ENCODE peak calls at places on chromosomes 2 and 18, in nine cellular contexts. One of them, this sample, is unnamed.
A peak's percentile ranks its signal among the peaks of the same experiment; 100 is the strongest.

GRCh38 chr2:2243666-2244065 is 87.4 kb downstream of the MYT1L start:
- DNase-seq in ovary: no peak
- DNase-seq in stomach: no peak
- DNase-seq in spleen: no peak
- DNase-seq in PC-3: no peak
- DNase-seq in kidney epithelial cell: no peak
- DNase-seq in tibial nerve: no peak
- DNase-seq in heart left ventricle: no peak
- DNase-seq in fibroblast of lung: no peak
- DNase-seq in this sample: no peak

GRCh38 chr2:19764998-19765397 is 136.8 kb downstream of the TTC32 start:
- DNase-seq in ovary: no peak
- DNase-seq in stomach: no peak
- DNase-seq in spleen: no peak
- DNase-seq in PC-3: no peak
- DNase-seq in kidney epithelial cell: no peak
- DNase-seq in tibial nerve: no peak
- DNase-seq in heart left ventricle: no peak
- DNase-seq in fibroblast of lung: peak; percentile 35
- DNase-seq in this sample: no peak

GRCh38 chr2:26672112-26672817 is 20.3 kb upstream of the KCNK3 start:
- DNase-seq in ovary: no peak
- DNase-seq in stomach: no peak
- DNase-seq in spleen: peak; percentile 21
- DNase-seq in PC-3: no peak
- DNase-seq in kidney epithelial cell: no peak
- DNase-seq in tibial nerve: no peak
- DNase-seq in heart left ventricle: no peak
- DNase-seq in fibroblast of lung: no peak
- DNase-seq in this sample: no peak

GRCh38 chr2:9140570-9141378 is 65.8 kb upstream of the ASAP2 start:
- DNase-seq in ovary: no peak
- DNase-seq in stomach: no peak
- DNase-seq in spleen: peak; percentile 51
- DNase-seq in PC-3: no peak
- DNase-seq in kidney epithelial cell: no peak
- DNase-seq in tibial nerve: no peak
- DNase-seq in heart left ventricle: no peak
- DNase-seq in fibroblast of lung: peak; percentile 56
- DNase-seq in this sample: no peak

GRCh38 chr2:98880266-98881152 is 55.5 kb downstream of the CRACDL start:
- DNase-seq in ovary: no peak
- DNase-seq in stomach: no peak
- DNase-seq in spleen: no peak
- DNase-seq in PC-3: no peak
- DNase-seq in kidney epithelial cell: no peak
- DNase-seq in tibial nerve: peak; percentile 3
- DNase-seq in heart left ventricle: no peak
- DNase-seq in fibroblast of lung: no peak
- DNase-seq in this sample: no peak

GRCh38 chr2:50722828-50723227 is 309.1 kb downstream of the NRXN1 start:
- DNase-seq in ovary: no peak
- DNase-seq in stomach: no peak
- DNase-seq in spleen: no peak
- DNase-seq in PC-3: no peak
- DNase-seq in kidney epithelial cell: no peak
- DNase-seq in tibial nerve: no peak
- DNase-seq in heart left ventricle: no peak
- DNase-seq in fibroblast of lung: peak; percentile 25
- DNase-seq in this sample: no peak

GRCh38 chr18:67742954-67743353 is 226.4 kb upstream of the DSEL start:
- DNase-seq in ovary: no peak
- DNase-seq in stomach: no peak
- DNase-seq in spleen: no peak
- DNase-seq in PC-3: no peak
- DNase-seq in kidney epithelial cell: no peak
- DNase-seq in tibial nerve: no peak
- DNase-seq in heart left ventricle: no peak
- DNase-seq in fibroblast of lung: no peak
- DNase-seq in this sample: no peak

GRCh38 chr2:26578581-26578980 is 62.6 kb downstream of the CIB4 start:
- DNase-seq in ovary: no peak
- DNase-seq in stomach: no peak
- DNase-seq in spleen: peak; percentile 20
- DNase-seq in PC-3: no peak
- DNase-seq in kidney epithelial cell: no peak
- DNase-seq in tibial nerve: no peak
- DNase-seq in heart left ventricle: no peak
- DNase-seq in fibroblast of lung: no peak
- DNase-seq in this sample: no peak

GRCh38 chr2:120486946-120487345 is 141.0 kb downstream of the INHBB start:
- DNase-seq in ovary: no peak
- DNase-seq in stomach: no peak
- DNase-seq in spleen: peak; percentile 28
- DNase-seq in PC-3: peak; percentile 64
- DNase-seq in kidney epithelial cell: peak; percentile 9
- DNase-seq in tibial nerve: no peak
- DNase-seq in heart left ventricle: no peak
- DNase-seq in fibroblast of lung: no peak
- DNase-seq in this sample: peak; percentile 21

GRCh38 chr18:50009772-50010171 is 185.2 kb downstream of the MYO5B start:
- DNase-seq in ovary: no peak
- DNase-seq in stomach: peak; percentile 65
- DNase-seq in spleen: no peak
- DNase-seq in PC-3: peak; percentile 47
- DNase-seq in kidney epithelial cell: no peak
- DNase-seq in tibial nerve: no peak
- DNase-seq in heart left ventricle: no peak
- DNase-seq in fibroblast of lung: peak; percentile 3
- DNase-seq in this sample: peak; percentile 48

GRCh38 chr2:106296182-106296815 is 102.2 kb upstream of the UXS1 start:
- DNase-seq in ovary: no peak
- DNase-seq in stomach: no peak
- DNase-seq in spleen: no peak
- DNase-seq in PC-3: no peak
- DNase-seq in kidney epithelial cell: no peak
- DNase-seq in tibial nerve: no peak
- DNase-seq in heart left ventricle: no peak
- DNase-seq in fibroblast of lung: no peak
- DNase-seq in this sample: no peak

GRCh38 chr2:71458413-71459083 is 5.2 kb downstream of the DYSF start:
- DNase-seq in ovary: no peak
- DNase-seq in stomach: no peak
- DNase-seq in spleen: no peak
- DNase-seq in PC-3: peak; percentile 35
- DNase-seq in kidney epithelial cell: peak; percentile 49
- DNase-seq in tibial nerve: no peak
- DNase-seq in heart left ventricle: no peak
- DNase-seq in fibroblast of lung: peak; percentile 81
- DNase-seq in this sample: no peak

GRCh38 chr2:180141600-180141999 is 134.5 kb upstream of the CWC22 start:
- DNase-seq in ovary: no peak
- DNase-seq in stomach: no peak
- DNase-seq in spleen: no peak
- DNase-seq in PC-3: peak; percentile 28
- DNase-seq in kidney epithelial cell: no peak
- DNase-seq in tibial nerve: no peak
- DNase-seq in heart left ventricle: no peak
- DNase-seq in fibroblast of lung: no peak
- DNase-seq in this sample: peak; percentile 55

GRCh38 chr18:65091737-65092329 is 659.0 kb upstream of the CDH7 start:
- DNase-seq in ovary: no peak
- DNase-seq in stomach: no peak
- DNase-seq in spleen: no peak
- DNase-seq in PC-3: peak; percentile 69
- DNase-seq in kidney epithelial cell: peak; percentile 12
- DNase-seq in tibial nerve: no peak
- DNase-seq in heart left ventricle: no peak
- DNase-seq in fibroblast of lung: peak; percentile 2
- DNase-seq in this sample: peak; percentile 45

GRCh38 chr18:13216092-13216582 is 2.4 kb upstream of the LDLRAD4 start:
- DNase-seq in ovary: peak; percentile 48
- DNase-seq in stomach: peak; percentile 81
- DNase-seq in spleen: no peak
- DNase-seq in PC-3: peak; percentile 68
- DNase-seq in kidney epithelial cell: peak; percentile 47
- DNase-seq in tibial nerve: no peak
- DNase-seq in heart left ventricle: peak; percentile 77
- DNase-seq in fibroblast of lung: peak; percentile 73
- DNase-seq in this sample: peak; percentile 44

GRCh38 chr2:27323592-27324285 is 842 bp upstream of the MPV17 start:
- DNase-seq in ovary: no peak
- DNase-seq in stomach: no peak
- DNase-seq in spleen: no peak
- DNase-seq in PC-3: peak; percentile 6
- DNase-seq in kidney epithelial cell: no peak
- DNase-seq in tibial nerve: no peak
- DNase-seq in heart left ventricle: no peak
- DNase-seq in fibroblast of lung: no peak
- DNase-seq in this sample: peak; percentile 53

GRCh38 chr2:234978466-234979203 is 26.8 kb downstream of the SH3BP4 start:
- DNase-seq in ovary: no peak
- DNase-seq in stomach: peak; percentile 83
- DNase-seq in spleen: no peak
- DNase-seq in PC-3: peak; percentile 88
- DNase-seq in kidney epithelial cell: no peak
- DNase-seq in tibial nerve: no peak
- DNase-seq in heart left ventricle: no peak
- DNase-seq in fibroblast of lung: peak; percentile 77
- DNase-seq in this sample: peak; percentile 58

GRCh38 chr18:28075501-28075900 is 101.4 kb downstream of the CDH2 start:
- DNase-seq in ovary: no peak
- DNase-seq in stomach: no peak
- DNase-seq in spleen: no peak
- DNase-seq in PC-3: peak; percentile 38
- DNase-seq in kidney epithelial cell: no peak
- DNase-seq in tibial nerve: no peak
- DNase-seq in heart left ventricle: no peak
- DNase-seq in fibroblast of lung: peak; percentile 59
- DNase-seq in this sample: no peak

GRCh38 chr2:164066095-164066494 is 330.3 kb upstream of the FIGN start:
- DNase-seq in ovary: no peak
- DNase-seq in stomach: no peak
- DNase-seq in spleen: no peak
- DNase-seq in PC-3: no peak
- DNase-seq in kidney epithelial cell: no peak
- DNase-seq in tibial nerve: no peak
- DNase-seq in heart left ventricle: no peak
- DNase-seq in fibroblast of lung: no peak
- DNase-seq in this sample: no peak

GRCh38 chr2:230130668-230131364 is 62.1 kb upstream of the SLC16A14 start:
- DNase-seq in ovary: peak; percentile 94
- DNase-seq in stomach: no peak
- DNase-seq in spleen: peak; percentile 79
- DNase-seq in PC-3: no peak
- DNase-seq in kidney epithelial cell: peak; percentile 12
- DNase-seq in tibial nerve: peak; percentile 8
- DNase-seq in heart left ventricle: peak; percentile 77
- DNase-seq in fibroblast of lung: peak; percentile 80
- DNase-seq in this sample: no peak

GRCh38 chr2:56130463-56131070 is 53.2 kb upstream of the CCDC85A start:
- DNase-seq in ovary: no peak
- DNase-seq in stomach: no peak
- DNase-seq in spleen: no peak
- DNase-seq in PC-3: peak; percentile 68
- DNase-seq in kidney epithelial cell: no peak
- DNase-seq in tibial nerve: peak; percentile 41
- DNase-seq in heart left ventricle: no peak
- DNase-seq in fibroblast of lung: peak; percentile 20
- DNase-seq in this sample: peak; percentile 51

GRCh38 chr2:214104219-214104618 is 306.6 kb upstream of the VWC2L start:
- DNase-seq in ovary: no peak
- DNase-seq in stomach: no peak
- DNase-seq in spleen: no peak
- DNase-seq in PC-3: no peak
- DNase-seq in kidney epithelial cell: no peak
- DNase-seq in tibial nerve: no peak
- DNase-seq in heart left ventricle: no peak
- DNase-seq in fibroblast of lung: no peak
- DNase-seq in this sample: no peak

GRCh38 chr2:146927080-146927714 is 917.6 kb upstream of the ACVR2A start:
- DNase-seq in ovary: peak; percentile 55
- DNase-seq in stomach: peak; percentile 34
- DNase-seq in spleen: no peak
- DNase-seq in PC-3: peak; percentile 73
- DNase-seq in kidney epithelial cell: peak; percentile 10
- DNase-seq in tibial nerve: peak; percentile 49
- DNase-seq in heart left ventricle: no peak
- DNase-seq in fibroblast of lung: peak; percentile 43
- DNase-seq in this sample: peak; percentile 56
- TF ChIP-seq CTCF in ovary: peak; percentile 23
- TF ChIP-seq CTCF in stomach: no peak
- TF ChIP-seq CTCF in spleen: peak; percentile 27
- TF ChIP-seq CTCF in PC-3: peak; percentile 83
- TF ChIP-seq CTCF in kidney epithelial cell: peak; percentile 81
- TF ChIP-seq CTCF in tibial nerve: peak; percentile 49
- TF ChIP-seq CTCF in heart left ventricle: peak; percentile 16
- TF ChIP-seq CTCF in fibroblast of lung: peak; percentile 70
- TF ChIP-seq CTCF in this sample: peak; percentile 78

DNA sequence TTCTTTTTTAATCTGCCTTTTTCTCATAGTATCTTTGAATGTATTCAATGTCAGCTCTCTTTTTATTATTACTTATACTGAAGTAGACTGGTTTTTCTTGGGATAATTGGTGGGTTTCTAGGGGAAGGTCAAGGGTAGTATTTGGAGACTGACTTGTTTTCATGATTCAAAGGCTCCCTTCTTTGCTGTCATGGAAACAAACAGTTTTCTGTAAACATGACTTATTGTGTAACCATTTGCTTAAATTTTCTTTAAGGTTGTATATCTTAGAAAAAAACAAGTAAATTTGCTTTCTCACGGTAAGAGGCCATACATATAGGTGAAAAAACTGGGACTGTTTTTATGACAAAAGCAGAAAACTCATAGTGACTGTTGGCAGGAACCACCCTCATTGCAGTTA is 5.7 kb upstream of the RDH14 start:
- DNase-seq in ovary: no peak
- DNase-seq in stomach: no peak
- DNase-seq in spleen: no peak
- DNase-seq in PC-3: no peak
- DNase-seq in kidney epithelial cell: no peak
- DNase-seq in tibial nerve: no peak
- DNase-seq in heart left ventricle: no peak
- DNase-seq in fibroblast of lung: no peak
- DNase-seq in this sample: no peak
- H3K4me3 ChIP-seq in ovary: no peak overlapping the region
- H3K4me3 ChIP-seq in stomach: no peak overlapping the region
- H3K4me3 ChIP-seq in spleen: no peak overlapping the region
- H3K4me3 ChIP-seq in PC-3: no peak overlapping the region
- H3K4me3 ChIP-seq in kidney epithelial cell: no peak overlapping the region
- H3K4me3 ChIP-seq in tibial nerve: no peak overlapping the region
- H3K4me3 ChIP-seq in heart left ventricle: no peak overlapping the region
- H3K4me3 ChIP-seq in fibroblast of lung: no peak overlapping the region
- H3K4me3 ChIP-seq in this sample: no peak overlapping the region

GRCh38 chr2:178777577-178777976 is 29.6 kb downstream of the TTN start:
- DNase-seq in ovary: no peak
- DNase-seq in stomach: no peak
- DNase-seq in spleen: no peak
- DNase-seq in PC-3: peak; percentile 89
- DNase-seq in kidney epithelial cell: no peak
- DNase-seq in tibial nerve: no peak
- DNase-seq in heart left ventricle: no peak
- DNase-seq in fibroblast of lung: no peak
- DNase-seq in this sample: no peak
- H3K36me3 ChIP-seq in ovary: no peaks in the 10 kb centered on the region
- H3K36me3 ChIP-seq in stomach: no peaks in the 10 kb centered on the region
- H3K36me3 ChIP-seq in spleen: peaks cover 48% of the 10 kb centered on the region
- H3K36me3 ChIP-seq in PC-3: no peaks in the 10 kb centered on the region
- H3K36me3 ChIP-seq in kidney epithelial cell: no peaks in the 10 kb centered on the region
- H3K36me3 ChIP-seq in tibial nerve: no peaks in the 10 kb centered on the region
- H3K36me3 ChIP-seq in heart left ventricle: peaks cover 20% of the 10 kb centered on the region
- H3K36me3 ChIP-seq in fibroblast of lung: no peaks in the 10 kb centered on the region
- H3K36me3 ChIP-seq in this sample: no peaks in the 10 kb centered on the region

GRCh38 chr2:241158546-241158900 is 8.3 kb downstream of the PPP1R7 start:
- DNase-seq in ovary: no peak
- DNase-seq in stomach: no peak
- DNase-seq in spleen: peak; percentile 38
- DNase-seq in PC-3: no peak
- DNase-seq in kidney epithelial cell: no peak
- DNase-seq in tibial nerve: no peak
- DNase-seq in heart left ventricle: no peak
- DNase-seq in fibroblast of lung: no peak
- DNase-seq in this sample: no peak
- TF ChIP-seq CTCF in ovary: no peak
- TF ChIP-seq CTCF in stomach: no peak
- TF ChIP-seq CTCF in spleen: no peak
- TF ChIP-seq CTCF in PC-3: no peak
- TF ChIP-seq CTCF in kidney epithelial cell: no peak
- TF ChIP-seq CTCF in tibial nerve: no peak
- TF ChIP-seq CTCF in heart left ventricle: no peak
- TF ChIP-seq CTCF in fibroblast of lung: no peak
- TF ChIP-seq CTCF in this sample: no peak

This sample was measured in bronchial epithelial cell.